ENCODE peak calls at places on chromosomes 16 and 17, in four cellular contexts. X is WTC11, O is K562, Y is GM12878. G is an unnamed sample.

GRCh38 chr17:83203073-83203471 is 123.7 kb downstream of the METRNL start:
- DNase-seq in X (peak; percentile 3), O (no peak), Y (no peak), G (no peak)

GRCh38 chr17:62628845-62629555 is 1.5 kb downstream of the MRC2 start:
- DNase-seq in X (no peak), O (no peak), Y (no peak), G (peak; percentile 90)

GRCh38 chr17:70116919-70117318 is 41.9 kb downstream of the KCNJ16 start:
- DNase-seq in X (no peak), O (no peak), Y (no peak), G (no peak)

GRCh38 chr16:50446861-50447260 is 78.1 kb upstream of the BRD7 start:
- DNase-seq in X (no peak), O (no peak), Y (no peak), G (no peak)

GRCh38 chr16:1338119-1338730 is 4.8 kb downstream of the BAIAP3 start:
- DNase-seq in X (peak; percentile 63), O (peak; percentile 67), Y (no peak), G (peak; percentile 78)

GRCh38 chr17:68704897-68705296 is 103.7 kb upstream of the FAM20A start:
- DNase-seq in X (no peak), O (no peak), Y (no peak), G (no peak)

GRCh38 chr16:3959148-3959547 is 78.6 kb upstream of the CREBBP start:
- DNase-seq in X (no peak), O (no peak), Y (no peak), G (no peak)

GRCh38 chr17:29757788-29758187 is 135.1 kb upstream of the CORO6 start:
- DNase-seq in X (no peak), O (no peak), Y (no peak), G (no peak)

GRCh38 chr17:83037084-83037950 is 42.1 kb upstream of the METRNL start:
- DNase-seq in X (no peak), O (no peak), Y (no peak), G (peak; percentile 23)

GRCh38 chr16:56860226-56861020 is 4.6 kb upstream of the SLC12A3 start:
- DNase-seq in X (no peak), O (no peak), Y (peak; percentile 75), G (no peak)

GRCh38 chr17:74417178-74418045 is 14.5 kb upstream of the GPRC5C start:
- DNase-seq in X (no peak), O (no peak), Y (peak; percentile 56), G (no peak)

DNA sequence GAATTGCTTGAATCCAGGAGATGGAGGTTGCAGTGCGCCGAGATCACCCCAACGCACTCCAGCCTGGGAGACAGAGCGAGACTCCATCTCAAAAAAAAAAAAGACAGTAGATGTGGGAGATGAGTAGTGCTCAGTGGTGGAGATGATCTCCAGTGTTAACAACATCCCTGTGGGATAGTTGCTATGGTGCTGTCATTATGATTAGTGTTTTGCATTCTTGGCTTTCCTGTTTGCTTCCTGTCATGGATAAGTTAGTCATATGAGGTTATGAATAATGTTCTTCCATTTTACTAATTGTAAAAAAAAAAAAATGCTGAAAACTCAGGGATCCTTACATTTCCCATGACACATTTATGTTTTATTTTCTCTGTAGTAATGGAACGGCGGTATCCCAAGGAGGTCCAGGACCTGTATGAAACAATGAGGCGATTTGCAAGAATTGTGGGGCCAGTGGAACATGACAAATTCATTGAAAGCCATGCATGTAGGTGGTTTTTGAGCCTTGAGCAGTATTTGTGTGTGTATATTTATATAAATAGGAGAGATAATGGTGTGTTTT is 24.6 kb upstream of the DUSP14 start:
- DNase-seq in X (no peak), O (no peak), Y (no peak), G (no peak)
- TF ChIP-seq USF1 in X (no peak), O (no peak), Y (no peak), G (no peak)

GRCh38 chr17:4945944-4946280 is 2.4 kb downstream of the PFN1 start:
- DNase-seq in X (no peak), O (no peak), Y (no peak), G (no peak)
- TF ChIP-seq USF2 in X (no peak), O (no peak), Y (no peak), G (no peak)

DNA sequence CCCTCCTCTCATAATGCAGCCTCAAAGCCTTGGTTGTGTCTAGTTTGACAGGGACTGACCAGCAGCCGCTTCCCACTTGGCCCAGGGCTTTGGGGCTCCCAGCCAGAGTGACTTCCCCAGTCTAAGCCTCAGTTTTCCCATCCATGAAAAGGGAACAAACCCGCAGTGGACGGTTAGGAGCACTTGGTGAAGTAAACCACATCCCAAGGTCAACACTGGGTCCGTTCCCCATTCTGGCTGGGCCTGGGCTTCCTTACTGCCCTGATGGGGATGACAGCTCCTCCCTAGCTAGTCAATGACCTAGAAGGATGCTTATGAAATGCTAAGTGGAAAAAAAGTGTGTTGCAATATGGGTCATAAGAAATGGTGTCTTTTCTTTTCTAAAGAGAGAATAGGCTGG is 19.1 kb downstream of the SOCS1 start:
- DNase-seq in X (no peak), O (no peak), Y (no peak), G (no peak)
- TF ChIP-seq USF1 in X (no peak), O (no peak), Y (no peak), G (no peak)

DNA sequence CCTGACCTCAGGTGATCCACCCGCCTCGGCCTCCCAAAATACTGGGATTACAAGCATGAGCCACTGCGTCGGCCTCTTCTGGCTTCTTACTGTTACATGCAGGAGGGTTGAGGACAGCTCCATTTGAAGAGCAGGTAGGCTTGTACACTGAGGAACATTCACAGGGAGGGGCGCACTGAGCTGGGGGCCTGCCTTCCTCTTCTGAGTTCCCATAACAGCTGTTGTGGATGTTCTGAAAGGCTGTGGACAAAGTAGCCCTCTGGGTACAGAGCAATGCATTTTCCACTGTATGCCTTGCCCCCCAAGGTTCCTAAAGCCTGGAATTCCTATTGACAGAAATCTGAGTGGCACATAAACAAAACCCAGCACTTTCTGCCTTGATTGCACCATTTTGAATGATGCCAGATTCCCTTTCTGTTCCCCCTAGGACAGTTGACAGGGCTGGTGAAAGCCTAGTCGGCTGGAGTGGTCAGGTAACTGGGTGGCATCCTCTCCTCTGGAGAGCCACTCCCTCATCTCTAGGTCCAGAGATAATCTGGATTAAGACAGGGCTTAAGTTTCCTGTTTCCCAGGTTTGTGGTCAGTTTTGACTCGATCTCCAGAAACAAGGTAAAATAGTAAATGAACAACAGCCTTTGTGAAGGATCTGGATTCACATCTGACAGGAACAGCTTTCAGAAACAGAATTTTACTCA is 1.4 kb upstream of the CDK5R1 start:
- DNase-seq in X (no peak), O (peak; percentile 20), Y (no peak), G (no peak)
- TF ChIP-seq USF2 in X (no peak), O (no peak), Y (no peak), G (no peak)

DNA sequence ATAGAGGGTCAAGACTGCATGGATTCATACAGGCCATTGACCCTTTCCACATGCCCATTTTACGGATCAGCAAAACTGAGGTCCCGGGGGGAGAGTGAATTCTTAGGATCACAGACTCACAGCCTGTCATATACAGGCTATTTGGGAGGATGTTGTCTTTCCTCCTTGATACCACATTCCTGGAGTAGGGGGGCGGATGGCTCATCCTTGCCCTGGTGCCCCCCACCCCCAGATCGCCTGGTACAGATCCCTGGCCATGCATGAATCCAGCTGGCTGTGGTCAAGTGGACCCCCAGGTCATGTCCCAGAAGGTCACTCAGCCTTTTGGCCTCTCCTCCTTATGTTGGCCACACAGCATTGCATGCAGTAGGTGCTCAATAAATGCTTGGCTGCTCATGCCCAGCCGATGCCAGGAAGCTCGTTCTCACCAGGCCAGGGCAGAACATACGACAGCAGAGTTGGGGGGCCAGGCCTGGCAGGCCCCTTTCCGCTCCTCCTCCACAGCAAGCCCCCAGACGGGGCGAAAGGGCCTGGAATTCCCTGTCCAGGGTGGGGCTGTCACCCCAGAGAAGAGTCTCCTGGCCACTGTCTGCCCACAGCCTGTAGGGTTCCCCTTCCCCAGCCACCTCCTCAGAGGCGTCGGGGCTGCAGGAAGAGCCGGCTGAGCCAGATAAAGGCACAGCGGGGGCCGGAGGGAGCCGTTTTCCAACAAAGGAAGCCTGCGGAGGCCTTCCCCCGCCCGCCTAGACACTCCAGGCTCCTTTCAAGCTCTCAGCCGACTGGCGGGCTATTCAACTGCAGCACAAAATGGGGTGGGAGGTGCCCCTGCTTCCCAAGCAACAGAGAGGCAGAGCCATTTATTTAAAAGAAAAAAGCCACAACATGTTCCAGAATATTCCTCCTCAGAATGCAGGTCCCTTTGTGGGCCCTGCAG is 215.7 kb upstream of the CIBAR2 start:
- DNase-seq in X (peak; percentile 92), O (peak; percentile 96), Y (no peak), G (no peak)
- TF ChIP-seq USF1 in X (no peak), O (no peak), Y (no peak), G (no peak)

DNA sequence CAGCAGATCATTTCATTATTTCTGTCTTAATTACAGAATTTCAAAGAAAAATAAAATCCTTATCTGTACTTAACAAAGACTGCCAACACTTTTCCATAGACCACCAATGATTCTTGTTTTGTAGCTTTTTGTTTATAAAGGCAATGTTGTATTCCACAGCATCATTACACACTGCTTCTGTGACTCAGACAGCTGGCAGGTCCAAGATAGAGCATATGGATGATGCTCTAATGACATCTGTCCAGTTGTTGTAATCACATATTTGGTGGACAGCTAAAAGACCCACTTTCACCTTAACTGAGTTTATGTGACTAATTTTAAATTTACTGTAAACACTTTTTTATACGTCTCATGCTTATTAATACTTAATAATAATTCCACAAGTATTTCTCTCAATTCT is 269.8 kb upstream of the TBX2 start:
- DNase-seq in X (no peak), O (no peak), Y (no peak), G (no peak)
- TF ChIP-seq USF2 in X (no peak), O (no peak), Y (no peak), G (no peak)

G was measured in SK-N-SH.